ENCODE peak calls at places on chromosomes 11 and 22, in eight cellular contexts. Q, S, J, B, R, V, M and A are unnamed samples.
A peak's percentile ranks its signal among the peaks of the same experiment; 100 is the strongest.

GRCh38 chr11:71082454-71082853 is 169.9 kb downstream of the SHANK2 start:
- DNase-seq in V (no peak), M (no peak), J (no peak), B (no peak), S (no peak), Q (no peak), R (no peak), A (no peak)

GRCh38 chr11:122367809-122368231 is 251.8 kb upstream of the BLID start:
- DNase-seq in R (no peak), S (peak; percentile 23), M (no peak), B (no peak), Q (no peak), J (peak; percentile 56), V (no peak), A (no peak)

GRCh38 chr11:57776101-57776511 is 14.5 kb downstream of the CTNND1 start:
- DNase-seq in J (peak; percentile 73), S (no peak), B (no peak), V (no peak), R (no peak), M (no peak), Q (no peak), A (no peak)

GRCh38 chr11:117442049-117442868 is 114.6 kb downstream of the CEP164 start:
- DNase-seq in B (peak; percentile 5), V (no peak), J (no peak), Q (no peak), M (no peak), S (no peak), R (no peak), A (no peak)

GRCh38 chr11:132028380-132029240 is 658.2 kb downstream of the NTM start:
- DNase-seq in Q (no peak), B (no peak), V (peak; percentile 74), S (peak; percentile 64), J (peak; percentile 63), R (peak; percentile 28), M (no peak), A (no peak)

GRCh38 chr11:17488563-17488962 is 11.9 kb upstream of the ABCC8 start:
- DNase-seq in V (no peak), R (no peak), B (no peak), Q (no peak), J (no peak), S (no peak), M (no peak), A (no peak)

GRCh38 chr11:100793525-100793924 is 106.4 kb downstream of the ARHGAP42 start:
- DNase-seq in B (no peak), V (no peak), S (no peak), J (no peak), R (no peak), Q (no peak), M (no peak), A (no peak)

GRCh38 chr11:88303037-88303436 is 34.5 kb downstream of the CTSC start:
- DNase-seq in S (no peak), Q (no peak), M (no peak), V (no peak), J (no peak), R (no peak), B (no peak), A (no peak)

GRCh38 chr22:50656122-50657070 is 16.2 kb upstream of the SHANK3 start:
- DNase-seq in V (no peak), S (no peak), M (no peak), B (no peak), R (no peak), Q (no peak), J (peak; percentile 26), A (no peak)

GRCh38 chr11:1899686-1900085 is 8.0 kb upstream of the PRR33 start:
- DNase-seq in V (no peak), S (no peak), M (no peak), J (no peak), B (no peak), R (no peak), Q (no peak), A (no peak)

GRCh38 chr11:17218403-17218802 is 10.6 kb upstream of the PIK3C2A start:
- DNase-seq in B (no peak), R (no peak), J (no peak), S (no peak), Q (no peak), M (no peak), V (no peak), A (no peak)

GRCh38 chr11:48004456-48004855 is 24.1 kb downstream of the PTPRJ start:
- DNase-seq in V (no peak), Q (no peak), S (no peak), R (no peak), M (no peak), J (no peak), B (no peak), A (no peak)

GRCh38 chr11:48003926-48004325 is 23.6 kb downstream of the PTPRJ start:
- DNase-seq in R (no peak), M (no peak), Q (no peak), S (no peak), V (no peak), J (no peak), B (no peak), A (no peak)

GRCh38 chr11:48000432-48000831 is 20.1 kb downstream of the PTPRJ start:
- DNase-seq in S (no peak), M (no peak), B (no peak), R (no peak), Q (no peak), V (no peak), J (no peak), A (no peak)

GRCh38 chr11:48001438-48002021 is 21.2 kb downstream of the PTPRJ start:
- DNase-seq in Q (no peak), M (peak; percentile 95), R (peak; percentile 50), S (no peak), B (no peak), J (peak; percentile 90), V (no peak), A (peak; percentile 95)

GRCh38 chr11:48002565-48002964 is 22.2 kb downstream of the PTPRJ start:
- DNase-seq in J (no peak), B (no peak), R (no peak), V (no peak), Q (no peak), M (peak; percentile 21), S (no peak), A (peak; percentile 61)
- H3K4me3 ChIP-seq in J (no peak overlapping the region), B (no peak overlapping the region), R (no peak overlapping the region), V (no peak overlapping the region), Q (no peak overlapping the region), M (no peak overlapping the region), S (no peak overlapping the region), A (peak overlapping the region; percentile 71)

GRCh38 chr11:69050592-69051380 is 2.1 kb downstream of the TPCN2 start:
- DNase-seq in R (no peak), B (no peak), S (no peak), M (no peak), Q (no peak), V (no peak), J (no peak), A (no peak)

GRCh38 chr11:69052343-69053168 is 3.8 kb downstream of the TPCN2 start:
- DNase-seq in V (no peak), R (no peak), Q (no peak), S (no peak), M (no peak), J (no peak), B (no peak), A (no peak)

GRCh38 chr11:69053546-69054396 is 5.0 kb downstream of the TPCN2 start:
- DNase-seq in M (no peak), S (no peak), B (no peak), Q (no peak), J (no peak), R (no peak), V (no peak), A (no peak)

GRCh38 chr11:69053169-69053477 is 4.4 kb downstream of the TPCN2 start:
- DNase-seq in S (no peak), V (no peak), M (no peak), B (no peak), J (no peak), R (no peak), Q (no peak), A (no peak)

GRCh38 chr11:69051381-69052342 is 2.9 kb downstream of the TPCN2 start:
- DNase-seq in S (no peak), J (no peak), R (no peak), Q (no peak), B (no peak), V (no peak), M (no peak), A (no peak)
- H3K4me3 ChIP-seq in S (no peak overlapping the region), J (no peak overlapping the region), R (no peak overlapping the region), Q (peak overlapping the region; percentile 38), B (no peak overlapping the region), V (no peak overlapping the region), M (no peak overlapping the region), A (no peak overlapping the region)

GRCh38 chr11:106249857-106250256 is 172.4 kb downstream of the AASDHPPT start:
- DNase-seq in S (no peak), V (no peak), M (no peak), B (no peak), J (peak; percentile 72), R (no peak), Q (no peak), A (no peak)
- H3K4me3 ChIP-seq in S (no peak overlapping the region), V (no peak overlapping the region), M (no peak overlapping the region), B (no peak overlapping the region), J (no peak overlapping the region), R (no peak overlapping the region), Q (no peak overlapping the region), A (no peak overlapping the region)

GRCh38 chr11:103279821-103280220 is 170.6 kb downstream of the DYNC2H1 start:
- DNase-seq in R (no peak), J (no peak), M (no peak), Q (no peak), V (no peak), B (no peak), S (no peak), A (no peak)
- H3K4me3 ChIP-seq in R (no peak overlapping the region), J (no peak overlapping the region), M (no peak overlapping the region), Q (no peak overlapping the region), V (no peak overlapping the region), B (no peak overlapping the region), S (no peak overlapping the region), A (no peak overlapping the region)

GRCh38 chr11:93659841-93660240 is 1.6 kb upstream of the CEP295 start:
- DNase-seq in Q (no peak), B (no peak), M (no peak), S (no peak), J (no peak), R (no peak), V (no peak), A (no peak)
- H3K4me3 ChIP-seq in Q (no peak overlapping the region), B (no peak overlapping the region), M (no peak overlapping the region), S (no peak overlapping the region), J (no peak overlapping the region), R (no peak overlapping the region), V (no peak overlapping the region), A (no peak overlapping the region)

GRCh38 chr22:44736581-44737413 is 15.6 kb upstream of the ARHGAP8 start:
- DNase-seq in M (no peak), Q (no peak), S (no peak), V (no peak), B (no peak), R (no peak), J (no peak), A (no peak)

GRCh38 chr22:44739024-44739423 is 13.4 kb upstream of the ARHGAP8 start:
- DNase-seq in M (no peak), J (no peak), Q (no peak), V (no peak), B (no peak), R (no peak), S (no peak), A (no peak)

GRCh38 chr22:44737414-44738346 is 14.7 kb upstream of the ARHGAP8 start:
- DNase-seq in R (no peak), M (no peak), J (no peak), Q (no peak), B (no peak), S (no peak), V (no peak), A (no peak)

GRCh38 chr22:44740307-44740706 is 12.1 kb upstream of the ARHGAP8 start:
- DNase-seq in M (no peak), B (no peak), S (no peak), Q (no peak), J (no peak), V (no peak), R (no peak), A (no peak)

GRCh38 chr22:44738347-44738715 is 14.0 kb upstream of the ARHGAP8 start:
- DNase-seq in V (no peak), R (peak; percentile 70), Q (no peak), M (no peak), S (no peak), B (no peak), J (no peak), A (no peak)
- H3K4me3 ChIP-seq in V (no peak overlapping the region), R (no peak overlapping the region), Q (no peak overlapping the region), M (no peak overlapping the region), S (no peak overlapping the region), B (no peak overlapping the region), J (no peak overlapping the region), A (no peak overlapping the region)